ENCODE peak calls at places on chromosomes 6 and 20, in seven cellular contexts. H is foreskin fibroblast; F is iris pigment epithelial cell; M is effector CD4-positive, alpha-beta T cell; V is endothelial cell; D is IMR-90; E is T1000. G is an unnamed sample.

GRCh38 chr6:111406200-111406711 is 76.8 kb downstream of the REV3L start:
- DNase-seq in H (no peak), F (no peak), M (no peak), V (no peak), D (no peak), E (no peak), G (no peak)

GRCh38 chr6:146914563-146915483 is 289.4 kb upstream of the STXBP5 start:
- DNase-seq in H (peak), F (peak), M (no peak), V (no peak), D (peak), E (peak), G (peak)

GRCh38 chr6:92989656-92990055 is 429.7 kb downstream of the EPHA7 start:
- DNase-seq in H (no peak), F (peak), M (no peak), V (no peak), D (no peak), E (no peak), G (no peak)

GRCh38 chr20:1900321-1900791 is 5.1 kb downstream of the SIRPA start:
- DNase-seq in H (peak), F (peak), M (no peak), V (peak), D (peak), E (no peak), G (peak)

GRCh38 chr6:146931214-146931613 is 273.0 kb upstream of the STXBP5 start:
- DNase-seq in H (peak), F (no peak), M (no peak), V (no peak), D (no peak), E (no peak), G (no peak)

GRCh38 chr20:3168079-3168828 is 5.1 kb downstream of the LZTS3 start:
- DNase-seq in H (no peak), F (no peak), M (no peak), V (no peak), D (no peak), E (no peak), G (no peak)

GRCh38 chr6:14638932-14639875 is 521.6 kb downstream of the CD83 start:
- DNase-seq in H (peak), F (peak), M (no peak), V (no peak), D (peak), E (no peak), G (peak)

GRCh38 chr6:40097590-40097989 is 163.3 kb upstream of the MOCS1 start:
- DNase-seq in H (no peak), F (no peak), M (no peak), V (no peak), D (no peak), E (no peak), G (no peak)

GRCh38 chr20:54263266-54263665 is 55.4 kb downstream of the PFDN4 start:
- DNase-seq in H (no peak), F (no peak), M (no peak), V (no peak), D (peak), E (no peak), G (no peak)

GRCh38 chr6:76275746-76276145 is 203.3 kb upstream of the IMPG1 start:
- DNase-seq in H (no peak), F (no peak), M (no peak), V (no peak), D (no peak), E (no peak), G (peak)

GRCh38 chr6:100470721-100471120 is 6.0 kb upstream of the SIM1 start:
- DNase-seq in H (peak), F (no peak), M (no peak), V (no peak), D (no peak), E (no peak), G (peak)

GRCh38 chr6:15491255-15491985 is 171.4 kb downstream of the DTNBP1 start:
- DNase-seq in H (peak), F (peak), M (peak), V (peak), D (peak), E (peak), G (peak)

GRCh38 chr6:18528084-18528743 is 141.1 kb downstream of the RNF144B start:
- DNase-seq in H (peak), F (peak), M (no peak), V (no peak), D (peak), E (no peak), G (no peak)

GRCh38 chr20:18835850-18836249 is 22.3 kb downstream of the SCP2D1 start:
- DNase-seq in H (no peak), F (no peak), M (no peak), V (no peak), D (no peak), E (no peak), G (no peak)

GRCh38 chr20:11677445-11678235 is 240.1 kb upstream of the BTBD3 start:
- DNase-seq in H (no peak), F (no peak), M (no peak), V (no peak), D (no peak), E (no peak), G (no peak)

GRCh38 chr6:139473239-139473701 is 98.8 kb upstream of the CITED2 start:
- DNase-seq in H (no peak), F (peak), M (no peak), V (no peak), D (no peak), E (no peak), G (peak)

GRCh38 chr6:6725834-6726194 is 137.3 kb downstream of the LY86 start:
- DNase-seq in H (no peak), F (no peak), M (no peak), V (no peak), D (no peak), E (no peak), G (no peak)

GRCh38 chr20:37596890-37597539 is 69.3 kb upstream of the BLCAP start:
- DNase-seq in H (no peak), F (no peak), M (no peak), V (no peak), D (no peak), E (no peak), G (no peak)

GRCh38 chr6:19803331-19804330 is 33.5 kb upstream of the ID4 start:
- DNase-seq in H (peak), F (peak), M (no peak), V (no peak), D (peak), E (no peak), G (peak)

GRCh38 chr6:138465007-138465645 is 34.2 kb downstream of the NHSL1 start:
- DNase-seq in H (peak), F (peak), M (no peak), V (no peak), D (peak), E (peak), G (peak)

GRCh38 chr20:33522256-33522820 is 32.4 kb downstream of the CBFA2T2 start:
- DNase-seq in H (no peak), F (no peak), M (no peak), V (no peak), D (no peak), E (no peak), G (no peak)

GRCh38 chr20:728022-728944 is 40.0 kb downstream of the SLC52A3 start:
- DNase-seq in H (peak), F (peak), M (no peak), V (peak), D (peak), E (no peak), G (peak)